ENCODE peak calls at places on chromosome 3, in ten cellular contexts. B, E, Z, F, P, A, G, R, J and O are unnamed samples.

GRCh38 chr3:36928220-36928619 is 16.6 kb downstream of the TRANK1 start:
- DNase-seq in E (no peak), P (no peak), F (no peak), Z (no peak), G (no peak), R (no peak), J (no peak), B (no peak), A (no peak), O (no peak)

GRCh38 chr3:195133462-195133861 is 137.5 kb downstream of the XXYLT1 start:
- DNase-seq in A (no peak), F (no peak), B (no peak), Z (peak; percentile 28), E (no peak), R (no peak), G (no peak), P (no peak), J (peak; percentile 93), O (no peak)

GRCh38 chr3:123449092-123449985 is 449 bp upstream of the ADCY5 start:
- DNase-seq in G (peak; percentile 74), E (peak; percentile 53), J (peak; percentile 3), Z (no peak), R (peak; percentile 44), A (peak; percentile 72), P (peak; percentile 52), F (no peak), B (no peak), O (no peak)

GRCh38 chr3:193794002-193794835 is 201.2 kb downstream of the OPA1 start:
- DNase-seq in E (no peak), J (no peak), P (no peak), G (no peak), B (no peak), R (no peak), F (no peak), A (no peak), Z (no peak), O (no peak)

GRCh38 chr3:128343287-128344045 is 123.2 kb downstream of the DNAJB8 start:
- DNase-seq in A (peak; percentile 90), Z (no peak), J (peak; percentile 24), B (no peak), P (peak; percentile 61), E (peak; percentile 57), F (no peak), G (peak; percentile 29), R (peak; percentile 42), O (no peak)

GRCh38 chr3:48612270-48612669 is 2.8 kb upstream of the UQCRC1 start:
- DNase-seq in F (no peak), J (no peak), B (no peak), A (no peak), Z (no peak), G (no peak), R (no peak), E (no peak), P (no peak), O (no peak)

GRCh38 chr3:55608266-55608937 is 121.3 kb upstream of the WNT5A start:
- DNase-seq in B (no peak), Z (no peak), R (no peak), E (no peak), G (no peak), A (no peak), J (no peak), P (no peak), F (no peak), O (no peak)

GRCh38 chr3:69290006-69290405 is 95.9 kb downstream of the FRMD4B start:
- DNase-seq in Z (no peak), G (no peak), B (no peak), F (no peak), A (peak; percentile 63), P (no peak), R (no peak), E (no peak), J (no peak), O (no peak)

GRCh38 chr3:81274671-81275070 is 486.8 kb downstream of the GBE1 start:
- DNase-seq in J (peak; percentile 68), A (no peak), P (no peak), R (no peak), F (no peak), B (no peak), Z (no peak), G (no peak), E (no peak), O (no peak)

GRCh38 chr3:157354722-157355121 is 81.9 kb upstream of the PTX3 start:
- DNase-seq in A (peak; percentile 56), Z (no peak), R (peak; percentile 60), G (no peak), F (no peak), E (no peak), J (peak; percentile 65), P (no peak), B (no peak), O (no peak)
- TF ChIP-seq CTCF in A (peak; percentile 67), Z (peak; percentile 57), R (peak; percentile 70), G (no peak), F (no peak), E (peak; percentile 46), J (peak; percentile 69), P (peak; percentile 76), B (no peak), O (no peak)

GRCh38 chr3:157135671-157136396 is 24.1 kb downstream of the CCNL1 start:
- DNase-seq in Z (no peak), F (no peak), E (no peak), A (peak; percentile 45), R (no peak), P (no peak), J (peak; percentile 93), B (no peak), G (no peak), O (no peak)
- TF ChIP-seq CTCF in Z (peak; percentile 50), F (no peak), E (peak; percentile 1), A (peak; percentile 25), R (no peak), P (no peak), J (peak; percentile 48), B (no peak), G (peak; percentile 9), O (no peak)

GRCh38 chr3:140429791-140430190 is 248.1 kb upstream of the TRIM42 start:
- DNase-seq in P (no peak), F (no peak), E (no peak), R (no peak), Z (no peak), A (no peak), J (no peak), B (no peak), G (no peak), O (no peak)
- TF ChIP-seq CTCF in P (no peak), F (no peak), E (no peak), R (no peak), Z (no peak), A (no peak), J (no peak), B (no peak), G (no peak), O (no peak)

GRCh38 chr3:163056874-163057497 is 1560.4 kb downstream of the OTOL1 start:
- DNase-seq in G (no peak), Z (no peak), P (peak; percentile 42), A (peak; percentile 45), J (peak; percentile 54), B (no peak), E (peak; percentile 43), R (peak; percentile 70), F (no peak), O (peak; percentile 43)
- TF ChIP-seq CTCF in G (peak; percentile 39), Z (peak; percentile 56), P (peak; percentile 77), A (peak; percentile 66), J (peak; percentile 61), B (no peak), E (peak; percentile 59), R (peak; percentile 85), F (peak; percentile 56), O (no peak)

GRCh38 chr3:126351771-126352475 is 5.3 kb downstream of the KLF15 start:
- DNase-seq in B (no peak), A (no peak), R (no peak), G (peak; percentile 73), E (peak; percentile 2), Z (no peak), F (peak; percentile 63), P (no peak), J (no peak), O (no peak)
- TF ChIP-seq CTCF in B (no peak), A (no peak), R (no peak), G (no peak), E (peak; percentile 41), Z (peak; percentile 7), F (peak; percentile 9), P (peak; percentile 33), J (no peak), O (no peak)

DNA sequence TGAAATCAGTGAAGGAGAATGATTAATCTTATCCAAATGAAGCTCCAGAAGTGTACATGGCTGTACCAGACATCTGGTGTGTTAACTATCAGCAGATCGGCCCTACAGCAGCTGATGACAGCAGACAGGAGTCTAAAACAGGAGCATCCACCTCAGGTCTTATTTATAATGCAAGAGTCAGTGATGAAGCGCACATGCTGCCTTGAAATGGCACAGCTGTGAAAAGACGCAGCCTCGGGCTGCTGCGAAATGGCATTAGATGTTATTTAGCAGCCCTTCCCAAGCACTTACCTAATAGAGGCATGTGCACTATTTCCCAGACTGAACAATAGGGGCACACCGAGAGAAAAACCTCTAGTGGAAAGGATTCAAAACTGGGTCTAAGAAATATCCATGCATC is 472.3 kb upstream of the CBLB start:
- DNase-seq in A (no peak), G (no peak), R (no peak), P (no peak), Z (no peak), B (no peak), F (no peak), J (peak; percentile 19), E (peak; percentile 50), O (no peak)
- TF ChIP-seq CTCF in A (peak; percentile 15), G (no peak), R (no peak), P (no peak), Z (no peak), B (no peak), F (no peak), J (no peak), E (no peak), O (no peak)

DNA sequence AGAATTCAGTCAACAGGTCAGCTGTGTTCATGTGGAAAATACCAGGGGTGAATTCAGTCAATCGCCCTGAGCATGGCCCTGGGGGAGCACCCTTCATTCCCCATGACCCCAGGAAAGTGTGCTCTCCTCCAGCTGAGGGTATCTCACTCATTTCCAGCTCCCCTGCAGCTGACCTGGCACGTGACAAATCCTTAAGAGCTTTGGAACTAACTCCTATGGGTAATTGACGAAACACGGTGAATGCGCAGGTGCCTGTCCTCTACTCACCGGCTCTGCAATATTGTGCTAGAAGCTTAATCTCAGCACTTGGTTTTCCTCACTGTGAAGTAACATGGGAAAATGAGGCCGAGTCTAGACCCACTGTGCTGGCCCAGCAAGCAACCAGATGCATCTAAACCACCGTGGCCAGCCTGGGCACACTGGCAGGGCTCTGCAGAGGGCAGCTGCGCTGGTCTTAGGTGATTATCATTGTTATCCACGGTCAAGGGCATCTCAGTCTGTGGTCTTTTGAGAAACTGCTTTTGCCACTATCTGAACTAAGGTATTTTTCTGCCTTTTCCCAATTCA is 63.1 kb downstream of the SPSB4 start:
- DNase-seq in J (no peak), B (no peak), R (no peak), P (peak; percentile 8), E (no peak), F (no peak), Z (no peak), A (no peak), G (no peak), O (no peak)
- TF ChIP-seq CTCF in J (no peak), B (no peak), R (no peak), P (no peak), E (no peak), F (no peak), Z (no peak), A (no peak), G (no peak), O (no peak)